ENCODE peak calls at places on chromosome 17, in six cellular contexts. X is transverse colon; S is activated T-helper 1 cell treated with anti-CD3 and anti-CD28 coated beads, Interleukin-2, amount 50 U/mL, for 16 hours; R is retinal pigment epithelial cell; Y is midbrain; P is HS-5. H is an unnamed sample.

GRCh38 chr17:74769856-74770497 is 6.2 kb downstream of the NAT9 start:
- DNase-seq in S (no peak), R (no peak), Y (no peak), X (no peak), P (no peak), H (no peak)

GRCh38 chr17:48123111-48123510 is 15.5 kb downstream of the SNX11 start:
- DNase-seq in R (no peak), S (no peak), X (no peak), Y (peak), P (no peak), H (no peak)

GRCh38 chr17:49201481-49201927 is 8.9 kb downstream of the GNGT2 start:
- DNase-seq in R (no peak), P (no peak), X (no peak), S (no peak), Y (no peak), H (no peak)

GRCh38 chr17:32495347-32496253 is 8.8 kb downstream of the CDK5R1 start:
- DNase-seq in X (no peak), R (no peak), S (no peak), Y (no peak), P (no peak), H (no peak)

GRCh38 chr17:41973457-41973856 is 6.9 kb downstream of the CNP start:
- DNase-seq in R (no peak), P (no peak), X (no peak), S (no peak), Y (no peak), H (no peak)

GRCh38 chr17:19747829-19748806 is at the start of gene ALDH3A1:
- DNase-seq in X (peak), Y (no peak), R (no peak), P (no peak), S (no peak), H (no peak)

GRCh38 chr17:29369831-29370735 is 20.1 kb upstream of the TAOK1 start:
- DNase-seq in Y (peak), P (peak), X (peak), S (peak), R (peak), H (peak)

GRCh38 chr17:62870581-62870964 is 62.5 kb upstream of the MARCHF10 start:
- DNase-seq in S (no peak), Y (no peak), X (no peak), R (no peak), P (no peak), H (no peak)

GRCh38 chr17:61352408-61352770 is 47.3 kb upstream of the TBX2 start:
- DNase-seq in Y (no peak), P (no peak), R (no peak), S (no peak), X (no peak), H (no peak)

H was measured in keratinocyte.